ENCODE peak calls at places on chromosomes 6 and 20, in eight cellular contexts. H is HCT116, K is BE2C, Z is left ventricle myocardium inferior, P is omental fat pad, B is heart left ventricle, S is progenitor cell of endocrine pancreas, W is GM06990. Y is an unnamed sample.

GRCh38 chr6:27642744-27643456 is 170.0 kb upstream of the ZNF184 start:
- DNase-seq in H (no peak), K (no peak), Z (no peak), P (no peak), B (no peak), S (no peak), W (no peak), Y (no peak)

GRCh38 chr20:49595811-49596545 is 28.0 kb upstream of the PTGIS start:
- DNase-seq in H (no peak), K (no peak), Z (no peak), P (no peak), B (no peak), S (no peak), W (peak), Y (peak)

GRCh38 chr6:140083375-140083774 is 708.9 kb upstream of the CITED2 start:
- DNase-seq in H (no peak), K (no peak), Z (no peak), P (no peak), B (no peak), S (no peak), W (no peak), Y (no peak)

GRCh38 chr6:43993881-43994523 is 133.2 kb downstream of the MRPL14 start:
- DNase-seq in H (no peak), K (no peak), Z (no peak), P (peak), B (no peak), S (no peak), W (no peak), Y (no peak)

GRCh38 chr20:916125-916799 is at the start of gene ANGPT4:
- DNase-seq in H (no peak), K (no peak), Z (no peak), P (no peak), B (peak), S (no peak), W (no peak), Y (peak)

GRCh38 chr20:35151739-35152138 is 4.6 kb upstream of the EDEM2 start:
- DNase-seq in H (no peak), K (no peak), Z (no peak), P (no peak), B (no peak), S (no peak), W (no peak), Y (no peak)

GRCh38 chr6:44229376-44230033 is 6.1 kb downstream of the SLC29A1 start:
- DNase-seq in H (no peak), K (no peak), Z (peak), P (no peak), B (peak), S (no peak), W (no peak), Y (no peak)

GRCh38 chr6:12343440-12344162 is 53.4 kb downstream of the EDN1 start:
- DNase-seq in H (no peak), K (no peak), Z (no peak), P (no peak), B (no peak), S (no peak), W (no peak), Y (no peak)

GRCh38 chr6:34391711-34392496 is 565 bp downstream of the NUDT3 start:
- DNase-seq in H (no peak), K (peak), Z (peak), P (peak), B (peak), S (peak), W (peak), Y (peak)

GRCh38 chr6:143328885-143329284 is 121.6 kb downstream of the ADAT2 start:
- DNase-seq in H (no peak), K (no peak), Z (no peak), P (no peak), B (no peak), S (no peak), W (no peak), Y (peak)

GRCh38 chr6:142566628-142567396 is 265.0 kb downstream of the ADGRG6 start:
- DNase-seq in H (peak), K (peak), Z (no peak), P (peak), B (peak), S (peak), W (peak), Y (peak)

GRCh38 chr6:88750936-88751335 is 212.5 kb downstream of the RNGTT start:
- DNase-seq in H (no peak), K (no peak), Z (no peak), P (no peak), B (no peak), S (no peak), W (no peak), Y (no peak)

GRCh38 chr6:41605649-41606048 is 32.6 kb upstream of the MDFI start:
- DNase-seq in H (no peak), K (no peak), Z (no peak), P (no peak), B (no peak), S (no peak), W (no peak), Y (no peak)

GRCh38 chr20:10955166-10955565 is 281.4 kb upstream of the JAG1 start:
- DNase-seq in H (no peak), K (no peak), Z (no peak), P (no peak), B (no peak), S (no peak), W (no peak), Y (no peak)

GRCh38 chr6:132598473-132598872 is 8.9 kb upstream of the TAAR5 start:
- DNase-seq in H (peak), K (peak), Z (no peak), P (no peak), B (no peak), S (no peak), W (no peak), Y (no peak)

GRCh38 chr6:98835149-98836024 is 1.0 kb downstream of the POU3F2 start:
- DNase-seq in H (no peak), K (peak), Z (no peak), P (peak), B (no peak), S (no peak), W (no peak), Y (no peak)

GRCh38 chr6:167907837-167908681 is 81.3 kb downstream of the AFDN start:
- DNase-seq in H (peak), K (peak), Z (no peak), P (no peak), B (no peak), S (no peak), W (no peak), Y (peak)

GRCh38 chr6:45651301-45651700 is 273.6 kb upstream of the SUPT3H start:
- DNase-seq in H (no peak), K (no peak), Z (no peak), P (no peak), B (no peak), S (no peak), W (no peak), Y (no peak)

GRCh38 chr6:80021591-80021990 is 17.1 kb downstream of the TTK start:
- DNase-seq in H (no peak), K (no peak), Z (no peak), P (no peak), B (no peak), S (no peak), W (no peak), Y (no peak)

GRCh38 chr6:52570291-52570700 is 6.6 kb downstream of the TRAM2 start:
- DNase-seq in H (no peak), K (no peak), Z (no peak), P (no peak), B (peak), S (no peak), W (no peak), Y (peak)

GRCh38 chr6:143276436-143276835 is 174.1 kb downstream of the ADAT2 start:
- DNase-seq in H (no peak), K (no peak), Z (no peak), P (no peak), B (no peak), S (no peak), W (no peak), Y (no peak)

GRCh38 chr6:11700118-11700718 is 78.4 kb downstream of the ADTRP start:
- DNase-seq in H (peak), K (no peak), Z (no peak), P (no peak), B (no peak), S (no peak), W (no peak), Y (peak)

GRCh38 chr6:167711784-167712183 is 114.9 kb upstream of the AFDN start:
- DNase-seq in H (no peak), K (no peak), Z (no peak), P (no peak), B (no peak), S (no peak), W (no peak), Y (no peak)

GRCh38 chr20:51426879-51427624 is 115.5 kb downstream of the NFATC2 start:
- DNase-seq in H (no peak), K (no peak), Z (no peak), P (no peak), B (no peak), S (no peak), W (no peak), Y (no peak)

GRCh38 chr6:92864966-92865555 is 554.3 kb downstream of the EPHA7 start:
- DNase-seq in H (no peak), K (no peak), Z (no peak), P (no peak), B (no peak), S (no peak), W (no peak), Y (no peak)

GRCh38 chr20:9508240-9508661 is 6.1 kb upstream of the LAMP5 start:
- DNase-seq in H (no peak), K (no peak), Z (no peak), P (no peak), B (no peak), S (no peak), W (no peak), Y (no peak)

GRCh38 chr20:19886666-19887288 is 128.7 kb downstream of the RIN2 start:
- DNase-seq in H (no peak), K (no peak), Z (no peak), P (no peak), B (no peak), S (no peak), W (no peak), Y (peak)

GRCh38 chr20:45959126-45959525 is 12.9 kb downstream of the ZNF335 start:
- DNase-seq in H (no peak), K (no peak), Z (no peak), P (no peak), B (no peak), S (no peak), W (no peak), Y (no peak)

GRCh38 chr6:158409451-158409850 is 97.2 kb downstream of the TULP4 start:
- DNase-seq in H (no peak), K (no peak), Z (peak), P (no peak), B (peak), S (no peak), W (no peak), Y (no peak)

GRCh38 chr6:147081210-147081609 is 123.0 kb upstream of the STXBP5 start:
- DNase-seq in H (peak), K (no peak), Z (no peak), P (no peak), B (no peak), S (no peak), W (no peak), Y (no peak)

GRCh38 chr6:85435872-85436271 is 14.0 kb upstream of the NT5E start:
- DNase-seq in H (no peak), K (no peak), Z (no peak), P (no peak), B (no peak), S (no peak), W (no peak), Y (no peak)

GRCh38 chr6:136862662-136863061 is 40.3 kb downstream of the PEX7 start:
- DNase-seq in H (no peak), K (no peak), Z (no peak), P (no peak), B (no peak), S (no peak), W (no peak), Y (no peak)

GRCh38 chr6:138203315-138203714 is 15.0 kb downstream of the PBOV1 start:
- DNase-seq in H (no peak), K (no peak), Z (no peak), P (no peak), B (no peak), S (no peak), W (no peak), Y (no peak)

GRCh38 chr6:31008165-31008564 is 2.1 kb upstream of the MUC22 start:
- DNase-seq in H (no peak), K (no peak), Z (no peak), P (no peak), B (no peak), S (no peak), W (no peak), Y (no peak)
- TF ChIP-seq CTCF in H (peak), K (no peak), Z (no peak), P (no peak), B (no peak), S (no peak), W (no peak), Y (no peak)

GRCh38 chr6:4057036-4057435 is 21.9 kb downstream of the FAM217A start:
- DNase-seq in H (no peak), K (no peak), Z (no peak), P (no peak), B (no peak), S (no peak), W (no peak), Y (no peak)

GRCh38 chr6:4059115-4059777 is 19.7 kb downstream of the FAM217A start:
- DNase-seq in H (no peak), K (no peak), Z (no peak), P (no peak), B (no peak), S (no peak), W (no peak), Y (peak)

GRCh38 chr6:4055420-4056041 is 23.4 kb downstream of the FAM217A start:
- DNase-seq in H (peak), K (peak), Z (no peak), P (no peak), B (no peak), S (no peak), W (no peak), Y (peak)
- TF ChIP-seq CTCF in H (peak), K (peak), Z (peak), P (no peak), B (no peak), S (peak), W (no peak), Y (peak)

GRCh38 chr20:2485662-2486061 is 15.1 kb upstream of the SNRPB start:
- DNase-seq in H (no peak), K (no peak), Z (peak), P (no peak), B (peak), S (no peak), W (no peak), Y (no peak)

GRCh38 chr20:2480381-2480780 is 9.8 kb upstream of the SNRPB start:
- DNase-seq in H (no peak), K (no peak), Z (no peak), P (no peak), B (no peak), S (no peak), W (no peak), Y (no peak)

GRCh38 chr20:2485080-2485479 is 14.5 kb upstream of the SNRPB start:
- DNase-seq in H (no peak), K (no peak), Z (no peak), P (no peak), B (no peak), S (no peak), W (no peak), Y (no peak)

DNA sequence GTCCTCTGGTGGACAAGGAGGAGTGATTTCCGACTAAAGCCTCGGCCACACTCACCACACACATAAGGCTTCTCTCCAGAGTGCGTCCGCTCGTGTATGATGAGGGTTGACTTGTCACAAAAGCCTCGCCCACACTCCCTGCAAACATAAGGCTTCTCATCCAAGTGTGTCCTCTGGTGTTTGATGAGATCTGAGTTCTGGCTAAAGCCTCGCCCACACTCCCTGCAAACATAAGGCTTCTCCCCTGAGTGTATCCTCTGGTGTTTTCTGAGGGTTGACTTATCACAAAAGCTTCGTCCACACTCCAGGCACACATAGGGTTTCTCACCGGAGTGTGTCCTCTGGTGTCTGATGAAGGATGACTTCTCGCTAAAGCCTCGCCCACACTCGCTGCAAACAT is 12.9 kb upstream of the SNRPB start:
- DNase-seq in H (no peak), K (no peak), Z (no peak), P (no peak), B (no peak), S (no peak), W (no peak), Y (no peak)
- TF ChIP-seq CTCF in H (no peak), K (no peak), Z (no peak), P (no peak), B (no peak), S (no peak), W (no peak), Y (no peak)

GRCh38 chr6:82251942-82252341 is 4.4 kb upstream of the IBTK start:
- DNase-seq in H (peak), K (no peak), Z (no peak), P (no peak), B (no peak), S (no peak), W (no peak), Y (peak)
- TF ChIP-seq CTCF in H (peak), K (peak), Z (peak), P (no peak), B (peak), S (peak), W (peak), Y (peak)

Y was measured in HFFc6.